ENCODE peak calls at places on chromosomes 12 and 14, in nine cellular contexts. N, H, T, E, A, J, G, S and Y are unnamed samples.

GRCh38 chr14:51726166-51726899 is 74.6 kb downstream of the FRMD6 start:
- DNase-seq in H (no peak), A (no peak), J (no peak), S (no peak), T (no peak), N (no peak), E (no peak), G (no peak), Y (no peak)

GRCh38 chr14:81868172-81868571 is 334.5 kb upstream of the SEL1L start:
- DNase-seq in E (no peak), H (no peak), A (no peak), J (no peak), G (no peak), N (no peak), S (no peak), T (no peak), Y (no peak)

GRCh38 chr14:104390941-104391901 is 188.3 kb upstream of the C14orf180 start:
- DNase-seq in J (peak; percentile 40), E (no peak), H (no peak), N (no peak), A (no peak), T (no peak), G (no peak), S (no peak), Y (no peak)

GRCh38 chr14:35295845-35296161 is 3.6 kb downstream of the PSMA6 start:
- DNase-seq in S (no peak), H (no peak), T (no peak), A (no peak), E (no peak), J (no peak), G (no peak), N (no peak), Y (no peak)

GRCh38 chr14:21711360-21711961 is 37.8 kb upstream of the OR4E1 start:
- DNase-seq in J (peak; percentile 23), T (peak; percentile 1), H (no peak), N (no peak), E (peak; percentile 45), S (no peak), G (peak; percentile 6), A (peak; percentile 82), Y (no peak)

GRCh38 chr14:65413739-65414045 is 1.2 kb downstream of the FUT8 start:
- DNase-seq in S (no peak), H (no peak), N (no peak), E (no peak), G (no peak), J (no peak), A (no peak), T (no peak), Y (no peak)

GRCh38 chr14:94677747-94678146 is 65.6 kb downstream of the SERPINA3 start:
- DNase-seq in J (no peak), T (no peak), A (no peak), E (no peak), S (no peak), G (no peak), N (no peak), H (no peak), Y (no peak)

GRCh38 chr14:102949062-102949800 is 26.8 kb downstream of the AMN start:
- DNase-seq in G (no peak), J (no peak), T (no peak), E (peak; percentile 68), A (peak; percentile 66), S (no peak), H (no peak), N (peak; percentile 23), Y (no peak)

GRCh38 chr12:32419520-32419960 is 20.2 kb downstream of the FGD4 start:
- DNase-seq in N (no peak), H (no peak), S (no peak), J (no peak), G (no peak), A (peak; percentile 15), T (no peak), E (no peak), Y (no peak)

GRCh38 chr12:98373019-98373554 is 142.3 kb upstream of the TMPO start:
- DNase-seq in E (no peak), G (peak; percentile 15), A (peak; percentile 82), N (no peak), T (peak; percentile 73), S (peak; percentile 72), J (peak; percentile 49), H (no peak), Y (peak; percentile 60)

GRCh38 chr12:106760184-106760531 is 14.3 kb upstream of the RIC8B start:
- DNase-seq in N (no peak), A (peak; percentile 61), J (no peak), E (peak; percentile 38), H (no peak), S (no peak), G (no peak), T (no peak), Y (no peak)